ENCODE peak calls at places on chromosome 9, in four cellular contexts. One of them, this sample, is unnamed.

GRCh38 chr9:133524679-133525228 is at the start of gene MYMK:
- DNase-seq in Daoy: no peak
- DNase-seq in astrocyte of the cerebellum: no peak
- DNase-seq in left lobe of liver: no peak
- DNase-seq in this sample: no peak

GRCh38 chr9:136121801-136122200 is 3.1 kb upstream of the TMEM250 start:
- DNase-seq in Daoy: no peak
- DNase-seq in astrocyte of the cerebellum: no peak
- DNase-seq in left lobe of liver: no peak
- DNase-seq in this sample: no peak

GRCh38 chr9:79325501-79325900 is 246.3 kb upstream of the TLE4 start:
- DNase-seq in Daoy: no peak
- DNase-seq in astrocyte of the cerebellum: peak
- DNase-seq in left lobe of liver: no peak
- DNase-seq in this sample: no peak

GRCh38 chr9:123065191-123065590 is 31.7 kb downstream of the GPR21 start:
- DNase-seq in Daoy: no peak
- DNase-seq in astrocyte of the cerebellum: no peak
- DNase-seq in left lobe of liver: no peak
- DNase-seq in this sample: no peak

GRCh38 chr9:99069075-99069474 is 35.8 kb upstream of the TGFBR1 start:
- DNase-seq in Daoy: no peak
- DNase-seq in astrocyte of the cerebellum: no peak
- DNase-seq in left lobe of liver: no peak
- DNase-seq in this sample: no peak

GRCh38 chr9:3256571-3256970 is 269.2 kb downstream of the RFX3 start:
- DNase-seq in Daoy: no peak
- DNase-seq in astrocyte of the cerebellum: no peak
- DNase-seq in left lobe of liver: no peak
- DNase-seq in this sample: no peak

GRCh38 chr9:72589684-72590555 is 68.5 kb downstream of the TMC1 start:
- DNase-seq in Daoy: no peak
- DNase-seq in astrocyte of the cerebellum: no peak
- DNase-seq in left lobe of liver: no peak
- DNase-seq in this sample: no peak

GRCh38 chr9:133619791-133620190 is 10.6 kb upstream of the FAM163B start:
- DNase-seq in Daoy: peak
- DNase-seq in astrocyte of the cerebellum: no peak
- DNase-seq in left lobe of liver: no peak
- DNase-seq in this sample: no peak

GRCh38 chr9:109846781-109847180 is 66.8 kb downstream of the PALM2AKAP2 start:
- DNase-seq in Daoy: no peak
- DNase-seq in astrocyte of the cerebellum: no peak
- DNase-seq in left lobe of liver: no peak
- DNase-seq in this sample: no peak

GRCh38 chr9:93557366-93558137 is 18.8 kb upstream of the PHF2 start:
- DNase-seq in Daoy: no peak
- DNase-seq in astrocyte of the cerebellum: no peak
- DNase-seq in left lobe of liver: no peak
- DNase-seq in this sample: no peak

GRCh38 chr9:21413089-21414023 is 4.4 kb downstream of the IFNA8 start:
- DNase-seq in Daoy: no peak
- DNase-seq in astrocyte of the cerebellum: no peak
- DNase-seq in left lobe of liver: no peak
- DNase-seq in this sample: no peak

GRCh38 chr9:114098660-114099522 is at the start of gene KIF12:
- DNase-seq in Daoy: peak
- DNase-seq in astrocyte of the cerebellum: no peak
- DNase-seq in left lobe of liver: peak
- DNase-seq in this sample: no peak

GRCh38 chr9:133125706-133126696 is 5.0 kb upstream of the RALGDS start:
- DNase-seq in Daoy: peak
- DNase-seq in astrocyte of the cerebellum: no peak
- DNase-seq in left lobe of liver: peak
- DNase-seq in this sample: no peak

GRCh38 chr9:130997925-130998595 is 10.9 kb upstream of the LAMC3 start:
- DNase-seq in Daoy: peak
- DNase-seq in astrocyte of the cerebellum: peak
- DNase-seq in left lobe of liver: peak
- DNase-seq in this sample: no peak

GRCh38 chr9:106883626-106884190 is 20.7 kb downstream of the ZNF462 start:
- DNase-seq in Daoy: peak
- DNase-seq in astrocyte of the cerebellum: no peak
- DNase-seq in left lobe of liver: no peak
- DNase-seq in this sample: no peak

GRCh38 chr9:97072285-97072770 is 33.4 kb upstream of the CTSV start:
- DNase-seq in Daoy: no peak
- DNase-seq in astrocyte of the cerebellum: no peak
- DNase-seq in left lobe of liver: no peak
- DNase-seq in this sample: no peak

GRCh38 chr9:74379718-74380117 is 117.4 kb upstream of the RORB start:
- DNase-seq in Daoy: peak
- DNase-seq in astrocyte of the cerebellum: peak
- DNase-seq in left lobe of liver: peak
- DNase-seq in this sample: peak

GRCh38 chr9:114524401-114524800 is 19.1 kb upstream of the WHRN start:
- DNase-seq in Daoy: no peak
- DNase-seq in astrocyte of the cerebellum: peak
- DNase-seq in left lobe of liver: no peak
- DNase-seq in this sample: no peak

GRCh38 chr9:22041329-22041728 is 32.2 kb upstream of the CDKN2B start:
- DNase-seq in Daoy: no peak
- DNase-seq in astrocyte of the cerebellum: no peak
- DNase-seq in left lobe of liver: no peak
- DNase-seq in this sample: no peak

GRCh38 chr9:100428871-100429654 is 2.1 kb downstream of the MSANTD3 start:
- DNase-seq in Daoy: peak
- DNase-seq in astrocyte of the cerebellum: peak
- DNase-seq in left lobe of liver: no peak
- DNase-seq in this sample: peak

GRCh38 chr9:122113574-122113973 is 20.5 kb upstream of the TTLL11 start:
- DNase-seq in Daoy: no peak
- DNase-seq in astrocyte of the cerebellum: no peak
- DNase-seq in left lobe of liver: no peak
- DNase-seq in this sample: no peak

GRCh38 chr9:109082091-109082620 is 37.6 kb downstream of the TMEM245 start:
- DNase-seq in Daoy: no peak
- DNase-seq in astrocyte of the cerebellum: no peak
- DNase-seq in left lobe of liver: no peak
- DNase-seq in this sample: no peak

GRCh38 chr9:112012026-112012902 is 115.7 kb downstream of the UGCG start:
- DNase-seq in Daoy: peak
- DNase-seq in astrocyte of the cerebellum: peak
- DNase-seq in left lobe of liver: peak
- DNase-seq in this sample: peak